ENCODE peak calls at places on chromosomes 4 and X, in eight cellular contexts. H is NAMALWA, Y is HFF-Myc, G is NCI-H1694 treated with DMSO at 0.1 percent for 48 hours, Q is A172, X is GM18507, R is DMS153, M is HCT116. S is an unnamed sample.

GRCh38 chr4:7074423-7074822 is 6.6 kb upstream of the GRPEL1 start:
- DNase-seq in G (no peak), X (no peak), H (no peak), M (no peak), Q (peak), Y (no peak), R (no peak), S (no peak)

GRCh38 chr4:6747690-6748068 is 31.7 kb downstream of the BLOC1S4 start:
- DNase-seq in Y (no peak), M (no peak), R (no peak), X (no peak), G (no peak), H (no peak), Q (no peak), S (no peak)

GRCh38 chr4:144421839-144422565 is 224.0 kb upstream of the HHIP start:
- DNase-seq in Y (no peak), H (no peak), G (no peak), R (no peak), M (no peak), Q (no peak), X (no peak), S (no peak)

GRCh38 chrX:19846995-19847790 is 40.2 kb downstream of the SH3KBP1 start:
- DNase-seq in Y (peak), M (no peak), R (no peak), X (no peak), Q (peak), H (no peak), G (no peak), S (peak)

GRCh38 chr4:48333587-48333986 is 7.7 kb upstream of the SLAIN2 start:
- DNase-seq in H (no peak), G (no peak), M (no peak), X (no peak), R (no peak), Q (peak), Y (no peak), S (no peak)

GRCh38 chr4:15654556-15655222 is 468 bp downstream of the FBXL5 start:
- DNase-seq in Q (peak), R (no peak), M (no peak), G (peak), X (peak), Y (no peak), H (peak), S (no peak)

GRCh38 chr4:61714387-61714890 is 514.3 kb downstream of the ADGRL3 start:
- DNase-seq in Q (no peak), R (no peak), H (no peak), X (no peak), Y (no peak), G (no peak), M (no peak), S (no peak)

GRCh38 chrX:21662761-21663160 is 4.6 kb upstream of the KLHL34 start:
- DNase-seq in R (no peak), Y (no peak), H (no peak), X (no peak), G (no peak), Q (no peak), M (no peak), S (no peak)

GRCh38 chr4:83490876-83491450 is 6.1 kb upstream of the ABRAXAS1 start:
- DNase-seq in Y (peak), R (no peak), H (peak), Q (peak), M (peak), G (peak), X (peak), S (peak)

GRCh38 chr4:189769131-189769530 is 171.5 kb upstream of the FRG1 start:
- DNase-seq in M (no peak), G (no peak), Q (no peak), H (no peak), X (no peak), Y (no peak), R (no peak), S (no peak)

GRCh38 chrX:46913710-46914109 is 1.5 kb downstream of the JADE3 start:
- DNase-seq in X (no peak), Y (no peak), R (no peak), M (no peak), G (no peak), H (peak), Q (no peak), S (no peak)